ENCODE peak calls at places on chromosomes 7 and 10, in nine cellular contexts. C is gastrocnemius medialis, R is thoracic aorta, B is heart left ventricle, W is tibial nerve, N is GM23248, E is mesenchymal stem cell, A is IMR-90, K is right lobe of liver. U is an unnamed sample.

GRCh38 chr10:100749309-100750217 is 4.2 kb downstream of the PAX2 start:
- DNase-seq in C (no peak), R (no peak), B (no peak), W (no peak), N (no peak), E (no peak), A (no peak), K (no peak), U (no peak)

GRCh38 chr10:67492317-67493019 is 203.5 kb downstream of the CTNNA3 start:
- DNase-seq in C (no peak), R (no peak), B (no peak), W (no peak), N (no peak), E (peak; percentile 0), A (peak; percentile 1), K (no peak), U (no peak)

GRCh38 chr7:50393076-50393475 is 57.1 kb downstream of the FIGNL1 start:
- DNase-seq in C (no peak), R (no peak), B (no peak), W (no peak), N (no peak), E (no peak), A (no peak), K (no peak), U (no peak)

GRCh38 chr7:11171569-11172192 is 198.0 kb downstream of the PHF14 start:
- DNase-seq in C (no peak), R (no peak), B (no peak), W (no peak), N (no peak), E (no peak), A (no peak), K (no peak), U (no peak)

GRCh38 chr7:26646666-26647065 is 217.7 kb downstream of the SKAP2 start:
- DNase-seq in C (no peak), R (no peak), B (no peak), W (no peak), N (no peak), E (peak; percentile 17), A (peak; percentile 6), K (no peak), U (no peak)

GRCh38 chr7:139955098-139955820 is 107.5 kb downstream of the PARP12 start:
- DNase-seq in C (no peak), R (no peak), B (no peak), W (no peak), N (no peak), E (no peak), A (no peak), K (no peak), U (no peak)

GRCh38 chr7:29281782-29282541 is 87.4 kb downstream of the CHN2 start:
- DNase-seq in C (peak; percentile 49), R (no peak), B (peak; percentile 52), W (no peak), N (no peak), E (peak; percentile 97), A (no peak), K (no peak), U (no peak)

GRCh38 chr10:7029672-7030071 is 381.2 kb downstream of the SFMBT2 start:
- DNase-seq in C (no peak), R (no peak), B (no peak), W (no peak), N (no peak), E (no peak), A (no peak), K (no peak), U (no peak)

GRCh38 chr10:32187686-32188085 is 131.5 kb upstream of the KIF5B start:
- DNase-seq in C (no peak), R (no peak), B (no peak), W (no peak), N (no peak), E (no peak), A (no peak), K (no peak), U (no peak)

GRCh38 chr10:133353988-133354605 is 3.7 kb downstream of the FUOM start:
- DNase-seq in C (no peak), R (no peak), B (no peak), W (no peak), N (no peak), E (no peak), A (no peak), K (peak; percentile 47), U (no peak)

GRCh38 chr7:102404005-102404861 is 8.1 kb downstream of the PRKRIP1 start:
- DNase-seq in C (no peak), R (no peak), B (no peak), W (no peak), N (peak; percentile 71), E (peak; percentile 72), A (peak; percentile 47), K (no peak), U (no peak)

GRCh38 chr10:100370976-100371706 is 24.1 kb downstream of the SCD start:
- DNase-seq in C (peak; percentile 82), R (peak; percentile 26), B (peak; percentile 62), W (peak; percentile 68), N (peak; percentile 93), E (peak; percentile 94), A (peak; percentile 87), K (peak; percentile 72), U (peak; percentile 92)

GRCh38 chr10:101214446-101215396 is 14.5 kb downstream of the LBX1 start:
- DNase-seq in C (peak; percentile 46), R (no peak), B (peak; percentile 45), W (no peak), N (peak; percentile 68), E (no peak), A (peak; percentile 32), K (peak; percentile 58), U (no peak)

GRCh38 chr7:65812281-65812680 is 60.6 kb upstream of the VKORC1L1 start:
- DNase-seq in C (no peak), R (no peak), B (no peak), W (no peak), N (no peak), E (no peak), A (peak; percentile 72), K (no peak), U (no peak)

GRCh38 chr10:69407621-69408301 is 9.0 kb downstream of the TACR2 start:
- DNase-seq in C (no peak), R (no peak), B (no peak), W (no peak), N (no peak), E (no peak), A (no peak), K (no peak), U (no peak)

DNA sequence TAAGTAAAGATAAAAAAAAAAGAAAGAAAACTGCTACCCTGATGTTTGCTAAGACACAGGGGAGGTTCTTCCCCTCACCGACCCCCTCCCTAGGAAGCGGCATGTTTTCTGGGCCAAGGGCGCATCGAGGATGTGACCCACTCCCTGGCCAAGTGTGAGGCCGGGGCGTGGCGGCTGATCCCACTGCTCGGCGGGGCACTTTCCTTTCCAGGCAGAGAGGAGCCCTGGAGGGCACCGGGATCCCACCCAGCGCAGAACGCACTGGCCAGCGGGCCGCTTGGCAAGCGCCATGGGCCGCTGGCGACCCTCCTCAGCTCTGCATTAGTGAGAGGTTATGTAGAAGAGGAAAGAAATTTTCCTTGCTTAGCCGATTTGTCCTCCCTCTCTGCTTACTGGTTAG is 93.4 kb downstream of the ZNF736 start:
- DNase-seq in C (no peak), R (no peak), B (no peak), W (no peak), N (no peak), E (no peak), A (no peak), K (no peak), U (no peak)
- H3K9me3 ChIP-seq in C (no peaks in the 10 kb centered on the region), R (no peaks in the 10 kb centered on the region), B (no peaks in the 10 kb centered on the region), W (no peaks in the 10 kb centered on the region), N (no peaks in the 10 kb centered on the region), E (peaks cover 49% of the 10 kb centered on the region), A (peaks cover 16% of the 10 kb centered on the region), K (no peaks in the 10 kb centered on the region), U (no peaks in the 10 kb centered on the region)

GRCh38 chr10:123755061-123755460 is 88.9 kb downstream of the GPR26 start:
- DNase-seq in C (no peak), R (no peak), B (no peak), W (no peak), N (no peak), E (no peak), A (no peak), K (no peak), U (no peak)

GRCh38 chr10:123760648-123761428 is 94.7 kb downstream of the GPR26 start:
- DNase-seq in C (no peak), R (no peak), B (no peak), W (no peak), N (no peak), E (no peak), A (no peak), K (no peak), U (no peak)

GRCh38 chr10:123757853-123758252 is 91.7 kb downstream of the GPR26 start:
- DNase-seq in C (no peak), R (no peak), B (no peak), W (no peak), N (no peak), E (no peak), A (no peak), K (no peak), U (no peak)

GRCh38 chr10:123761666-123762230 is 95.6 kb downstream of the GPR26 start:
- DNase-seq in C (no peak), R (no peak), B (no peak), W (no peak), N (no peak), E (no peak), A (no peak), K (no peak), U (no peak)

GRCh38 chr10:123759496-123760070 is 93.4 kb downstream of the GPR26 start:
- DNase-seq in C (no peak), R (no peak), B (no peak), W (no peak), N (no peak), E (no peak), A (no peak), K (no peak), U (no peak)
- H3K9me3 ChIP-seq in C (no peaks in the 10 kb centered on the region), R (no peaks in the 10 kb centered on the region), B (no peaks in the 10 kb centered on the region), W (no peaks in the 10 kb centered on the region), N (no peaks in the 10 kb centered on the region), E (no peaks in the 10 kb centered on the region), A (peaks cover 44% of the 10 kb centered on the region), K (no peaks in the 10 kb centered on the region), U (no peaks in the 10 kb centered on the region)

GRCh38 chr7:14275346-14275745 is 285.9 kb upstream of the ETV1 start:
- DNase-seq in C (no peak), R (no peak), B (no peak), W (no peak), N (peak; percentile 37), E (peak; percentile 54), A (no peak), K (no peak), U (no peak)
- H3K9me3 ChIP-seq in C (no peaks in the 10 kb centered on the region), R (no peaks in the 10 kb centered on the region), B (no peaks in the 10 kb centered on the region), W (no peaks in the 10 kb centered on the region), N (no peaks in the 10 kb centered on the region), E (no peaks in the 10 kb centered on the region), A (no peaks in the 10 kb centered on the region), K (peaks cover 3% of the 10 kb centered on the region), U (no peaks in the 10 kb centered on the region)

GRCh38 chr10:29166713-29167112 is 122.2 kb upstream of the LYZL1 start:
- DNase-seq in C (no peak), R (no peak), B (no peak), W (no peak), N (peak; percentile 14), E (no peak), A (no peak), K (no peak), U (no peak)
- H3K9me3 ChIP-seq in C (no peaks in the 10 kb centered on the region), R (peaks cover 8% of the 10 kb centered on the region), B (peaks cover 5% of the 10 kb centered on the region), W (no peaks in the 10 kb centered on the region), N (no peaks in the 10 kb centered on the region), E (peaks cover 64% of the 10 kb centered on the region), A (peaks cover 5% of the 10 kb centered on the region), K (no peaks in the 10 kb centered on the region), U (peaks cover 16% of the 10 kb centered on the region)